ENCODE peak calls at places on chromosomes 7 and 10, in five cellular contexts. One of them, this sample, is unnamed.

GRCh38 chr10:18298256-18298655 is 158.0 kb downstream of the CACNB2 start:
- DNase-seq in dorsolateral prefrontal cortex: no peak
- DNase-seq in esophagus muscularis mucosa: no peak
- DNase-seq in cardiac muscle cell: no peak
- DNase-seq in tibial artery: no peak
- DNase-seq in this sample: no peak

GRCh38 chr7:25926891-25927625 is 224.9 kb upstream of the NFE2L3 start:
- DNase-seq in tibial artery: no peak
- DNase-seq in esophagus muscularis mucosa: peak
- DNase-seq in dorsolateral prefrontal cortex: no peak
- DNase-seq in cardiac muscle cell: no peak
- DNase-seq in this sample: no peak

GRCh38 chr10:1938317-1938716 is 201.0 kb upstream of the ADARB2 start:
- DNase-seq in esophagus muscularis mucosa: no peak
- DNase-seq in dorsolateral prefrontal cortex: no peak
- DNase-seq in tibial artery: no peak
- DNase-seq in cardiac muscle cell: no peak
- DNase-seq in this sample: no peak

GRCh38 chr7:73612598-73613269 is 11.6 kb downstream of the MLXIPL start:
- DNase-seq in cardiac muscle cell: peak
- DNase-seq in esophagus muscularis mucosa: no peak
- DNase-seq in dorsolateral prefrontal cortex: no peak
- DNase-seq in tibial artery: no peak
- DNase-seq in this sample: no peak

GRCh38 chr10:86169506-86170254 is 196.9 kb downstream of the GRID1 start:
- DNase-seq in esophagus muscularis mucosa: no peak
- DNase-seq in cardiac muscle cell: no peak
- DNase-seq in dorsolateral prefrontal cortex: peak
- DNase-seq in tibial artery: peak
- DNase-seq in this sample: no peak

GRCh38 chr7:70189776-70190175 is 591.5 kb downstream of the AUTS2 start:
- DNase-seq in dorsolateral prefrontal cortex: no peak
- DNase-seq in tibial artery: no peak
- DNase-seq in cardiac muscle cell: no peak
- DNase-seq in esophagus muscularis mucosa: no peak
- DNase-seq in this sample: no peak

GRCh38 chr7:33669251-33669670 is 236.1 kb upstream of the BMPER start:
- DNase-seq in cardiac muscle cell: no peak
- DNase-seq in tibial artery: no peak
- DNase-seq in esophagus muscularis mucosa: peak
- DNase-seq in dorsolateral prefrontal cortex: no peak
- DNase-seq in this sample: no peak

GRCh38 chr7:2169923-2170575 is 62.7 kb downstream of the MAD1L1 start:
- DNase-seq in cardiac muscle cell: no peak
- DNase-seq in esophagus muscularis mucosa: no peak
- DNase-seq in dorsolateral prefrontal cortex: no peak
- DNase-seq in tibial artery: no peak
- DNase-seq in this sample: no peak

GRCh38 chr10:96416643-96417042 is 57.8 kb upstream of the OPALIN start:
- DNase-seq in tibial artery: no peak
- DNase-seq in dorsolateral prefrontal cortex: no peak
- DNase-seq in cardiac muscle cell: no peak
- DNase-seq in esophagus muscularis mucosa: peak
- DNase-seq in this sample: no peak

GRCh38 chr10:71201921-71202713 is 10.3 kb upstream of the UNC5B start:
- DNase-seq in dorsolateral prefrontal cortex: no peak
- DNase-seq in cardiac muscle cell: no peak
- DNase-seq in esophagus muscularis mucosa: no peak
- DNase-seq in tibial artery: peak
- DNase-seq in this sample: no peak

GRCh38 chr10:22479419-22479818 is 134.1 kb downstream of the SPAG6 start:
- DNase-seq in cardiac muscle cell: no peak
- DNase-seq in esophagus muscularis mucosa: no peak
- DNase-seq in tibial artery: no peak
- DNase-seq in dorsolateral prefrontal cortex: peak
- DNase-seq in this sample: no peak

GRCh38 chr7:128014864-128015263 is 16.4 kb downstream of the LRRC4 start:
- DNase-seq in esophagus muscularis mucosa: no peak
- DNase-seq in cardiac muscle cell: no peak
- DNase-seq in dorsolateral prefrontal cortex: peak
- DNase-seq in tibial artery: no peak
- DNase-seq in this sample: no peak

GRCh38 chr7:153043440-153043839 is 283.9 kb downstream of the ACTR3B start:
- DNase-seq in tibial artery: no peak
- DNase-seq in esophagus muscularis mucosa: no peak
- DNase-seq in dorsolateral prefrontal cortex: no peak
- DNase-seq in cardiac muscle cell: no peak
- DNase-seq in this sample: no peak

GRCh38 chr10:71326464-71326881 is 7.4 kb downstream of the SLC29A3 start:
- DNase-seq in tibial artery: no peak
- DNase-seq in dorsolateral prefrontal cortex: no peak
- DNase-seq in esophagus muscularis mucosa: no peak
- DNase-seq in cardiac muscle cell: no peak
- DNase-seq in this sample: no peak

GRCh38 chr10:4663162-4663992 is 162.6 kb upstream of the AKR1E2 start:
- DNase-seq in cardiac muscle cell: peak
- DNase-seq in esophagus muscularis mucosa: no peak
- DNase-seq in tibial artery: peak
- DNase-seq in dorsolateral prefrontal cortex: no peak
- DNase-seq in this sample: no peak

GRCh38 chr10:5862360-5862929 is 27.2 kb downstream of the ANKRD16 start:
- DNase-seq in esophagus muscularis mucosa: no peak
- DNase-seq in cardiac muscle cell: no peak
- DNase-seq in dorsolateral prefrontal cortex: no peak
- DNase-seq in tibial artery: no peak
- DNase-seq in this sample: no peak

GRCh38 chr10:97019213-97019844 is 166.4 kb downstream of the SLIT1 start:
- DNase-seq in tibial artery: peak
- DNase-seq in esophagus muscularis mucosa: no peak
- DNase-seq in dorsolateral prefrontal cortex: no peak
- DNase-seq in cardiac muscle cell: no peak
- DNase-seq in this sample: no peak

GRCh38 chr10:11286261-11286989 is 268.8 kb downstream of the CELF2 start:
- DNase-seq in esophagus muscularis mucosa: no peak
- DNase-seq in tibial artery: no peak
- DNase-seq in cardiac muscle cell: no peak
- DNase-seq in dorsolateral prefrontal cortex: no peak
- DNase-seq in this sample: no peak

GRCh38 chr10:70677620-70678249 is 5.4 kb downstream of the ADAMTS14 start:
- DNase-seq in esophagus muscularis mucosa: no peak
- DNase-seq in tibial artery: no peak
- DNase-seq in dorsolateral prefrontal cortex: no peak
- DNase-seq in cardiac muscle cell: no peak
- DNase-seq in this sample: no peak

GRCh38 chr10:103042129-103042528 is 124.0 kb downstream of the CNNM2 start:
- DNase-seq in dorsolateral prefrontal cortex: no peak
- DNase-seq in cardiac muscle cell: no peak
- DNase-seq in esophagus muscularis mucosa: no peak
- DNase-seq in tibial artery: no peak
- DNase-seq in this sample: no peak

GRCh38 chr7:39709768-39710291 is 86.5 kb downstream of the RALA start:
- DNase-seq in tibial artery: no peak
- DNase-seq in dorsolateral prefrontal cortex: no peak
- DNase-seq in esophagus muscularis mucosa: no peak
- DNase-seq in cardiac muscle cell: peak
- DNase-seq in this sample: no peak

GRCh38 chr10:44635181-44635580 is 250.3 kb upstream of the CXCL12 start:
- DNase-seq in esophagus muscularis mucosa: no peak
- DNase-seq in tibial artery: no peak
- DNase-seq in dorsolateral prefrontal cortex: no peak
- DNase-seq in cardiac muscle cell: no peak
- DNase-seq in this sample: no peak

GRCh38 chr7:16129431-16130126 is 291.8 kb downstream of the CRPPA start:
- DNase-seq in dorsolateral prefrontal cortex: no peak
- DNase-seq in cardiac muscle cell: no peak
- DNase-seq in esophagus muscularis mucosa: no peak
- DNase-seq in tibial artery: no peak
- DNase-seq in this sample: no peak

GRCh38 chr7:2116086-2116810 is 116.5 kb downstream of the MAD1L1 start:
- DNase-seq in tibial artery: no peak
- DNase-seq in dorsolateral prefrontal cortex: peak
- DNase-seq in cardiac muscle cell: no peak
- DNase-seq in esophagus muscularis mucosa: no peak
- DNase-seq in this sample: no peak

GRCh38 chr10:4648968-4649367 is 177.0 kb upstream of the AKR1E2 start:
- DNase-seq in esophagus muscularis mucosa: no peak
- DNase-seq in dorsolateral prefrontal cortex: no peak
- DNase-seq in tibial artery: no peak
- DNase-seq in cardiac muscle cell: no peak
- DNase-seq in this sample: no peak

GRCh38 chr7:151632750-151633515 is 113.2 kb upstream of the RHEB start:
- DNase-seq in tibial artery: peak
- DNase-seq in dorsolateral prefrontal cortex: no peak
- DNase-seq in cardiac muscle cell: no peak
- DNase-seq in esophagus muscularis mucosa: no peak
- DNase-seq in this sample: peak

GRCh38 chr10:72320676-72321247 is 34.0 kb downstream of the DNAJB12 start:
- DNase-seq in cardiac muscle cell: peak
- DNase-seq in tibial artery: peak
- DNase-seq in dorsolateral prefrontal cortex: no peak
- DNase-seq in esophagus muscularis mucosa: no peak
- DNase-seq in this sample: no peak

GRCh38 chr7:44294325-44295069 is 30.9 kb downstream of the CAMK2B start:
- DNase-seq in cardiac muscle cell: no peak
- DNase-seq in tibial artery: no peak
- DNase-seq in dorsolateral prefrontal cortex: peak
- DNase-seq in esophagus muscularis mucosa: peak
- DNase-seq in this sample: no peak

GRCh38 chr10:131943021-131943814 is 38.5 kb downstream of the BNIP3 start:
- DNase-seq in cardiac muscle cell: peak
- DNase-seq in dorsolateral prefrontal cortex: no peak
- DNase-seq in tibial artery: no peak
- DNase-seq in esophagus muscularis mucosa: no peak
- DNase-seq in this sample: peak

GRCh38 chr7:115015619-115016018 is 93.7 kb downstream of the MDFIC start:
- DNase-seq in tibial artery: no peak
- DNase-seq in esophagus muscularis mucosa: no peak
- DNase-seq in dorsolateral prefrontal cortex: no peak
- DNase-seq in cardiac muscle cell: no peak
- DNase-seq in this sample: no peak

GRCh38 chr7:115014794-115015193 is 92.9 kb downstream of the MDFIC start:
- DNase-seq in tibial artery: no peak
- DNase-seq in cardiac muscle cell: no peak
- DNase-seq in dorsolateral prefrontal cortex: no peak
- DNase-seq in esophagus muscularis mucosa: no peak
- DNase-seq in this sample: no peak

GRCh38 chr7:115009736-115010435 is 88.0 kb downstream of the MDFIC start:
- DNase-seq in cardiac muscle cell: no peak
- DNase-seq in esophagus muscularis mucosa: no peak
- DNase-seq in dorsolateral prefrontal cortex: no peak
- DNase-seq in tibial artery: peak
- DNase-seq in this sample: no peak

GRCh38 chr7:115010436-115010810 is 88.5 kb downstream of the MDFIC start:
- DNase-seq in esophagus muscularis mucosa: no peak
- DNase-seq in tibial artery: no peak
- DNase-seq in dorsolateral prefrontal cortex: no peak
- DNase-seq in cardiac muscle cell: no peak
- DNase-seq in this sample: no peak

DNA sequence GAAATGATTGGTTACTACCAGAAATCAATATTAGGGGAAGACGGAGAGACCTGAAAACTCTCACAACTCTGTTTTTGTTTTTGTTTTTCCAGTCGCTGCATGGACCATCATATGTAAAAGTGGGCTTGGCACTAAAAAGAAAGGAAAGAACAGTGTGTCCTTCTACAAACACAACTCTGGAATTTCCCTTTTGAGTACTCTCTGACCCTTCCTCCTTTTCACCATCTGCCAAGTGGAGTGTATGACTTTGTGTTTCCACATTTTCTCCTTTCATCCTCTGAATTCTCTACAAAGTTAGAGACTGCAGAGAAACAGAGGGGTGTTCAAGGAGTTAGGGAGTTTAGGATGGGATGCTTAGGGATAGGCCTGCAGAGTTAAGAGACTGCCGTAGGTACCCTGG is 92.0 kb downstream of the MDFIC start:
- DNase-seq in esophagus muscularis mucosa: no peak
- DNase-seq in dorsolateral prefrontal cortex: no peak
- DNase-seq in cardiac muscle cell: no peak
- DNase-seq in tibial artery: no peak
- DNase-seq in this sample: no peak
- TF ChIP-seq CTCF in esophagus muscularis mucosa: no peak
- TF ChIP-seq CTCF in dorsolateral prefrontal cortex: no peak
- TF ChIP-seq CTCF in cardiac muscle cell: no peak
- TF ChIP-seq CTCF in tibial artery: no peak
- TF ChIP-seq CTCF in this sample: no peak

DNA sequence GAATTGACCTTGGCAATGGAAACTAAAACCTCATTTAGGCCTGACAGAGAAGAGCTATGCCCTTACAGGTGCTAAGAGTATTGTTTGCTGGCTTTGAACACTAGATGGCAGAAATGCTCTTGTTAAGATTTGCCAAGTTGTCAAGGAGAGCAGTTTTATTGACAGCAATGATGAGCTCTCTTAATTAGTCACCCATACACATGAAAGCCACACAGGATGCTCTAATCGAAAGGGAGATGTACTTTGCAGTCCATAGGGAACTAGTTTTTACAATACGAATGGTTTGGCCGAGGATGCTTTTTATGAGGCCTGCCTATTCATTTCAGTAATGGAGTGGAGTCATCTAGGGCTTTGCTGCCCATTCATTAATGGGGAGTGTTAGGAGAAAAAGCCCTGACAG is 45.4 kb upstream of the MBL2 start:
- DNase-seq in dorsolateral prefrontal cortex: no peak
- DNase-seq in tibial artery: no peak
- DNase-seq in esophagus muscularis mucosa: no peak
- DNase-seq in cardiac muscle cell: peak
- DNase-seq in this sample: no peak
- TF ChIP-seq CTCF in dorsolateral prefrontal cortex: peak
- TF ChIP-seq CTCF in tibial artery: no peak
- TF ChIP-seq CTCF in esophagus muscularis mucosa: no peak
- TF ChIP-seq CTCF in cardiac muscle cell: peak
- TF ChIP-seq CTCF in this sample: peak

GRCh38 chr7:12234334-12234733 is 23.2 kb downstream of the TMEM106B start:
- DNase-seq in dorsolateral prefrontal cortex: no peak
- DNase-seq in esophagus muscularis mucosa: no peak
- DNase-seq in tibial artery: no peak
- DNase-seq in cardiac muscle cell: no peak
- DNase-seq in this sample: no peak
- TF ChIP-seq CTCF in dorsolateral prefrontal cortex: no peak
- TF ChIP-seq CTCF in esophagus muscularis mucosa: no peak
- TF ChIP-seq CTCF in tibial artery: no peak
- TF ChIP-seq CTCF in cardiac muscle cell: no peak
- TF ChIP-seq CTCF in this sample: no peak

DNA sequence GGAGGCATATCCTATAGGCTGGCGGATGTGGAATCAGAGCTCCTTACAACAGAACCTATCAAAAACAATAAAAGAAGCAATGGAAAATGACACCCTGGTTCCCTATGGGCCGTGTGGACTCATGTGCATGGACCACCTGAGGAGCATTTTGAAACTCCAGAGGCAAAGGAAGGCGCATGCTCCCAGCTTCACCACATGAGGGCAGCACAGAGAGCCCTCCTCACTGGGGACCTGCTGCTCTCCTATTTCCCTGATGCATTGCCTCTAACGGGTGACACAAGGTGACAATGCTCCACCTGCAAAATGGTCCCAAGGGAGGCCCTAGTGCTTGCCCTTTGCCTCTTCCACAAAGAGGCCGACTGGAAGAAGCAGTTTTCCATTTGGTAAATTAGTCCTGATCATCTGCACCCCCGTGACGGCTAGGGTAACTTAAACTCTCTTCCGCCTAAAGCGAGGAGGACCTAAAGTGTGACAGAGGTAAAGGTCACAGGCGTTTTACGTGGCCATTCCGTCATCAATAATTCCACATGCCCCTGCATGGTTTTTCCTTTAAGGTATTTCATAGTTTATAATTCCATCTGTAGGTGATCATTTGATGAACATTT is 67.7 kb downstream of the GPAM start:
- DNase-seq in tibial artery: no peak
- DNase-seq in dorsolateral prefrontal cortex: no peak
- DNase-seq in esophagus muscularis mucosa: no peak
- DNase-seq in cardiac muscle cell: peak
- DNase-seq in this sample: no peak
- TF ChIP-seq CTCF in tibial artery: peak
- TF ChIP-seq CTCF in dorsolateral prefrontal cortex: peak
- TF ChIP-seq CTCF in esophagus muscularis mucosa: peak
- TF ChIP-seq CTCF in cardiac muscle cell: peak
- TF ChIP-seq CTCF in this sample: peak

This sample was measured in type B pancreatic cell.